ENCODE peak calls at places on chromosomes 4 and X, in seven cellular contexts. One of them, this sample, is unnamed.

GRCh38 chrX:44332437-44332836 is 11.0 kb downstream of the EFHC2 start:
- DNase-seq in pancreas: no peak
- DNase-seq in neuronal stem cell: no peak
- DNase-seq in aorta: no peak
- DNase-seq in Karpas-422: no peak
- DNase-seq in hepatocyte: no peak
- DNase-seq in psoas muscle: no peak
- DNase-seq in this sample: no peak

GRCh38 chrX:41491267-41492004 is 44.3 kb downstream of the NYX start:
- DNase-seq in neuronal stem cell: peak
- DNase-seq in Karpas-422: no peak
- DNase-seq in pancreas: no peak
- DNase-seq in hepatocyte: peak
- DNase-seq in psoas muscle: no peak
- DNase-seq in aorta: no peak
- DNase-seq in this sample: peak

GRCh38 chr4:184487503-184487902 is 13.2 kb upstream of the IRF2 start:
- DNase-seq in hepatocyte: no peak
- DNase-seq in Karpas-422: no peak
- DNase-seq in neuronal stem cell: no peak
- DNase-seq in aorta: no peak
- DNase-seq in pancreas: no peak
- DNase-seq in psoas muscle: no peak
- DNase-seq in this sample: no peak

GRCh38 chr4:151541438-151542071 is 132.6 kb downstream of the FHIP1A start:
- DNase-seq in Karpas-422: no peak
- DNase-seq in pancreas: no peak
- DNase-seq in aorta: no peak
- DNase-seq in hepatocyte: no peak
- DNase-seq in psoas muscle: no peak
- DNase-seq in neuronal stem cell: peak
- DNase-seq in this sample: no peak

GRCh38 chr4:28436191-28437080 is 1575.8 kb downstream of the STIM2 start:
- DNase-seq in Karpas-422: no peak
- DNase-seq in aorta: no peak
- DNase-seq in pancreas: no peak
- DNase-seq in neuronal stem cell: no peak
- DNase-seq in hepatocyte: peak
- DNase-seq in psoas muscle: no peak
- DNase-seq in this sample: no peak

GRCh38 chr4:48963042-48963679 is 22.9 kb upstream of the CWH43 start:
- DNase-seq in aorta: peak
- DNase-seq in neuronal stem cell: peak
- DNase-seq in Karpas-422: peak
- DNase-seq in psoas muscle: peak
- DNase-seq in pancreas: peak
- DNase-seq in hepatocyte: peak
- DNase-seq in this sample: peak

GRCh38 chr4:54268151-54268550 is 39.1 kb downstream of the PDGFRA start:
- DNase-seq in hepatocyte: no peak
- DNase-seq in Karpas-422: no peak
- DNase-seq in psoas muscle: no peak
- DNase-seq in pancreas: no peak
- DNase-seq in neuronal stem cell: no peak
- DNase-seq in aorta: no peak
- DNase-seq in this sample: no peak

GRCh38 chr4:1323635-1324442 is 23.2 kb upstream of the UVSSA start:
- DNase-seq in Karpas-422: no peak
- DNase-seq in hepatocyte: no peak
- DNase-seq in pancreas: no peak
- DNase-seq in psoas muscle: peak
- DNase-seq in neuronal stem cell: no peak
- DNase-seq in aorta: peak
- DNase-seq in this sample: no peak

GRCh38 chrX:120517936-120518335 is 42.8 kb downstream of the CUL4B start:
- DNase-seq in Karpas-422: no peak
- DNase-seq in aorta: no peak
- DNase-seq in neuronal stem cell: no peak
- DNase-seq in psoas muscle: no peak
- DNase-seq in hepatocyte: no peak
- DNase-seq in pancreas: no peak
- DNase-seq in this sample: no peak

GRCh38 chrX:7372843-7373525 is 225.0 kb upstream of the PUDP start:
- DNase-seq in Karpas-422: no peak
- DNase-seq in neuronal stem cell: no peak
- DNase-seq in psoas muscle: no peak
- DNase-seq in hepatocyte: no peak
- DNase-seq in pancreas: no peak
- DNase-seq in aorta: no peak
- DNase-seq in this sample: no peak

GRCh38 chrX:19627533-19627932 is 112.2 kb upstream of the MAP3K15 start:
- DNase-seq in neuronal stem cell: no peak
- DNase-seq in psoas muscle: no peak
- DNase-seq in hepatocyte: no peak
- DNase-seq in pancreas: no peak
- DNase-seq in aorta: no peak
- DNase-seq in Karpas-422: no peak
- DNase-seq in this sample: no peak

GRCh38 chrX:31397119-31397518 is 325.3 kb upstream of the FTHL17 start:
- DNase-seq in aorta: no peak
- DNase-seq in psoas muscle: no peak
- DNase-seq in hepatocyte: no peak
- DNase-seq in Karpas-422: no peak
- DNase-seq in neuronal stem cell: no peak
- DNase-seq in pancreas: no peak
- DNase-seq in this sample: no peak

GRCh38 chrX:124388562-124388961 is 42.2 kb downstream of the SH2D1A start:
- DNase-seq in pancreas: peak
- DNase-seq in hepatocyte: peak
- DNase-seq in psoas muscle: peak
- DNase-seq in neuronal stem cell: peak
- DNase-seq in Karpas-422: peak
- DNase-seq in aorta: no peak
- DNase-seq in this sample: peak

GRCh38 chrX:10099411-10099810 is 57.4 kb upstream of the CLCN4 start:
- DNase-seq in hepatocyte: no peak
- DNase-seq in aorta: no peak
- DNase-seq in pancreas: no peak
- DNase-seq in psoas muscle: no peak
- DNase-seq in neuronal stem cell: no peak
- DNase-seq in Karpas-422: peak
- DNase-seq in this sample: no peak

GRCh38 chrX:10103023-10103422 is 53.8 kb upstream of the CLCN4 start:
- DNase-seq in hepatocyte: no peak
- DNase-seq in aorta: no peak
- DNase-seq in neuronal stem cell: no peak
- DNase-seq in Karpas-422: no peak
- DNase-seq in pancreas: peak
- DNase-seq in psoas muscle: no peak
- DNase-seq in this sample: no peak

GRCh38 chrX:10098235-10098819 is 58.4 kb upstream of the CLCN4 start:
- DNase-seq in neuronal stem cell: no peak
- DNase-seq in hepatocyte: no peak
- DNase-seq in Karpas-422: peak
- DNase-seq in aorta: no peak
- DNase-seq in psoas muscle: no peak
- DNase-seq in pancreas: no peak
- DNase-seq in this sample: no peak

GRCh38 chrX:10102046-10102704 is 54.6 kb upstream of the CLCN4 start:
- DNase-seq in pancreas: peak
- DNase-seq in aorta: no peak
- DNase-seq in neuronal stem cell: no peak
- DNase-seq in hepatocyte: no peak
- DNase-seq in Karpas-422: no peak
- DNase-seq in psoas muscle: no peak
- DNase-seq in this sample: no peak

DNA sequence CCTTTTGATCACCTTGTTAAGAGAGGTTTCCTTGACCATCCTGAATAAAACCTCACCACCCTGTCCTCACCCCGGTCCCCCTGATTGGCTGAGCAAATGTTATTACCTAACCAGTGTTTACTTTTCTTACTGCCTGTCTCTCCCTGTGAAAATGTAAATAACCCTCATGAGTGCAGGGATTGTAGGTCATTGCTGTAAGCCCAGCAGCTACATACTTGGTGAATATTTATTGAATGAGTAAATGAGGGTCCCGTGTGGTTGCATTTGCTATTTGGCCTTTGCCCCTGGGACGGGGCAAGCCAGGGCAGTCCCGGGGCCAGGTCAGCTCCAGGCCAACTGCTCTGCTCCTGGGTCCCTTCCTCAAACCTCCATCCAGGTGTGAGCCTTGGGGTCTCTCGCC is 55.5 kb upstream of the CLCN4 start:
- DNase-seq in neuronal stem cell: no peak
- DNase-seq in aorta: no peak
- DNase-seq in Karpas-422: no peak
- DNase-seq in psoas muscle: no peak
- DNase-seq in hepatocyte: no peak
- DNase-seq in pancreas: no peak
- DNase-seq in this sample: no peak
- H3K27ac ChIP-seq in neuronal stem cell: no peak
- H3K27ac ChIP-seq in aorta: no peak
- H3K27ac ChIP-seq in Karpas-422: no peak
- H3K27ac ChIP-seq in psoas muscle: no peak
- H3K27ac ChIP-seq in hepatocyte: peak
- H3K27ac ChIP-seq in pancreas: peak
- H3K27ac ChIP-seq in this sample: peak

DNA sequence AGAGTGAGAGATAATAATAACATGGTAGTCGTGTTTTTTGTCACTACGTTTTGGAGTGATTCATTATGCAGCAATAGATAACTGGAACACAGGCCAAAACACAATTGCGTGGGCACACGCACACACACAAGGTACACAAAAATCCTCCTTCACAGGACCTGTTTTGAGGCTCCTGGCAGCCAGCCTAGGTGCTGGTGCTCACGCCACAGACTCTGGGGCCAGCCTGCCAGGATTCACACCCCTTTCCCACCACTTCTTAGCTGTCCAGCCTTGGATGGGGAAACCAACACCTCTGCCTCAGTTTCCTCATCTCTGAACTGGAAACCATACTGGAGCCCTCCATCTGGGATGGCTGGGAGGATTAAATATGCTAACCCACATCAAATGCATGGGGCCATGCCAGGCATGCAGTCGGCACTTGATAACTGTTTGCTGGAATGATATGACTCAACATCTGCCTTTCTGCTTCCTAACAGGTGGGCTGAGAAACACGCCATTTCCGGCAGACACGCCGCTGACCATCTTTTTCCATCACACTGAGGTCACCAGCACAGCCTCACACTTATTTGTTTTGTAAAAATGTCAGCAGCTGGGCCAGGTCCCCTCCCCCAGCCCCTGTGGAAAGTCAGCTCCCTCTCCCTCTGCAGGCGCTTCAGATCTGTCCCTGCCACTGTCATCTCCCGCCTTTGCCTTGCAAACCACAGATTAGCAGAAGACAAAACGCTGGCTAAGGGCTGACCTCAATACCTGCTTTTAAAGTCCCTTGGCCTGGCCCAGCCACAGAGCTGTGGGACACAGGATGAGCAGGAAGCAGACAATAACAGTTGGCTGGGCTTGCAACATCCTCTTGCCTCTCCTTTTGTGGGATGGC is 237.5 kb downstream of the BCOR start:
- DNase-seq in psoas muscle: no peak
- DNase-seq in hepatocyte: peak
- DNase-seq in Karpas-422: peak
- DNase-seq in neuronal stem cell: peak
- DNase-seq in pancreas: no peak
- DNase-seq in aorta: no peak
- DNase-seq in this sample: peak
- H3K27ac ChIP-seq in psoas muscle: no peak
- H3K27ac ChIP-seq in hepatocyte: no peak
- H3K27ac ChIP-seq in Karpas-422: no peak
- H3K27ac ChIP-seq in neuronal stem cell: peak
- H3K27ac ChIP-seq in pancreas: no peak
- H3K27ac ChIP-seq in aorta: no peak
- H3K27ac ChIP-seq in this sample: no peak

DNA sequence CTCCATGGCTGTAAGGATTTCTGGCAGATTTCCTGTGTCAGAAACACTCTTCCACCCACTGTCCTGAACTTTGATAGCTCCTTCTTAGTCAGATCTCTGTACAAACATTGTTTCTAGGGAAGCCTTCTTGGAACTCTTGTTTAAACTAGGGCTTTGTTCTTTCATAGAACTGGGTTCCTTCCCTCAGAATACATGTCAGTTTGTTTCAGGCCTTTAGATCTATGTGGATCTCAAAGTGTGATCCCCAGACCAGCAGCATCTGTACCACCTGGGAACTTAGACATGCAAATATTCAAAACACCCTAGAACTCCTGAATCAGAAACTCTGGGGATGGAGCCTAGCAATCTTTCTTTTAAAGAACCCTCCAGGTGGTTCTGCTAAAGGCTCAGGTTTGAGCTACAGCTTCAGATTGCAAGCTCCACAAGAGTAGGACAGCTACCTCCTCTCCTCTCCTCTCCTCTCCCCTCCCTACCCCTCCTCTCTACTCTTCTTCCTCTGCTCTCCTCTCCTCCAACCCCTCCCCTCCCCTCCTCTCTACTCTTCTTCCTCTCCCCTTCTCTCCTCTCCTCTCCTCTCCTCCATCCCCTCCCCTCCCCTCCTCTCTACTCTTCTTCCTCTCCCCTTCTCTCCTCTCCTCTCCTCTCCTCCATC is 12.7 kb downstream of the RASSF6 start:
- DNase-seq in neuronal stem cell: no peak
- DNase-seq in psoas muscle: no peak
- DNase-seq in Karpas-422: peak
- DNase-seq in hepatocyte: peak
- DNase-seq in aorta: no peak
- DNase-seq in pancreas: no peak
- DNase-seq in this sample: no peak
- H3K27ac ChIP-seq in neuronal stem cell: no peak
- H3K27ac ChIP-seq in psoas muscle: no peak
- H3K27ac ChIP-seq in Karpas-422: peak
- H3K27ac ChIP-seq in hepatocyte: peak
- H3K27ac ChIP-seq in aorta: no peak
- H3K27ac ChIP-seq in pancreas: peak
- H3K27ac ChIP-seq in this sample: no peak

DNA sequence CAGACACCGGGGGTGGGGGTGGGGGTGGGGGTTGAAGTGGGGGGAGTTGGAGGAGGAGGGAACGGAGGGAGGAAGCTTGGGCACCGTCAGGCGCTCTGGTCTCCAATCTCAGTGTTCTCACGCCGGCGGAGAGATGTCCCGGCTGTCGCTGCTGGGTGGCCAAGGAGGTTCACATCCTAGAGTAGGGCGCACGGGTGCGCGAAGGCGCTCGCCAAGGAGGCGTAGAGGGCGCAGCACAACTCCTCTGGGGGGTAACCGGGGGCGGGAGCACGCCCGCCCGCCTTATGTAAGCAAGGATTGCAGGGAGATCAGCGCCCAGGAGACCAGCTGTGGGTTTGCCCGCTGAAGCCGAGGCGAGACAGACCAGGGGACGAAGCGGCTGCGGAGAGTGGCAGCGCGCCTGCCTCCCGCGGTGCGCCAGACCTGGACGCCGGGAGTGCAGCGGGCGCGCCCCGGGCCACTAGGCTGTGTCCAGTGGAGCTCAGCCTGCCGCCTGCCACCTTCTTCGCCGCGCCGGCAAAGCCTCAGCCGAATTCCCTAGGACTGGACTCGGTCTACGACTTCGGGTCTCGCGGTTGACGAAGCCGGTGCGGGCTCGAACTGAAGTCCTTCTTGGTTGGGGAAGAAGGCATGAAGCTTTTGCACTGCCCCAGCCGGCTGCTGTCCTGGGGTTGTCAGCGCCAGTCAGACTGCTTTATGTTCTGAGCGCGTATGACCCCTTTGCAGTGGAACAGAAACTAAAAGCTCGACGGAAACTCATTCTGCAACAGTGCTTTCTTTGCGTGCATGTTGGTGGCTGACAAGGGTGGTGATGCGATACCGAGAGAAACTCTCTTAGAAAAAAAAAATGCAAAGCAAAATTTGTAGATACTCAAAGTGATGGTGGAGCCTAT is 719 bp upstream of the UNC5C start:
- DNase-seq in Karpas-422: no peak
- DNase-seq in pancreas: peak
- DNase-seq in aorta: peak
- DNase-seq in neuronal stem cell: peak
- DNase-seq in hepatocyte: peak
- DNase-seq in psoas muscle: peak
- DNase-seq in this sample: peak
- H3K27ac ChIP-seq in Karpas-422: no peak
- H3K27ac ChIP-seq in pancreas: no peak
- H3K27ac ChIP-seq in aorta: peak
- H3K27ac ChIP-seq in neuronal stem cell: no peak
- H3K27ac ChIP-seq in hepatocyte: peak
- H3K27ac ChIP-seq in psoas muscle: peak
- H3K27ac ChIP-seq in this sample: peak